ENCODE peak calls at places on chromosomes 16 and 17, in five cellular contexts. P, J, M, S and D are unnamed samples.

GRCh38 chr17:39981207-39982068 is 831 bp downstream of the PSMD3 start:
- DNase-seq in P (no peak), J (no peak), M (no peak), S (no peak), D (no peak)

GRCh38 chr16:13939821-13940220 is 19.9 kb downstream of the ERCC4 start:
- DNase-seq in M (peak), J (no peak), P (no peak), S (no peak), D (no peak)

GRCh38 chr17:79547586-79547985 is 63.3 kb downstream of the RBFOX3 start:
- DNase-seq in P (no peak), M (no peak), S (no peak), J (no peak), D (no peak)

GRCh38 chr17:59890720-59891119 is 2.0 kb downstream of the TUBD1 start:
- DNase-seq in M (peak), J (no peak), S (no peak), P (no peak), D (no peak)

GRCh38 chr16:28863929-28864886 is 565 bp downstream of the SH2B1 start:
- DNase-seq in M (peak), S (peak), P (no peak), J (peak), D (no peak)

GRCh38 chr17:40218740-40219072 is 398 bp upstream of the WIPF2 start:
- DNase-seq in J (peak), S (peak), M (peak), P (peak), D (peak)

GRCh38 chr17:65279456-65279855 is 142.3 kb downstream of the RGS9 start:
- DNase-seq in S (no peak), M (no peak), J (no peak), P (no peak), D (no peak)

GRCh38 chr17:12640364-12640763 is 25.3 kb upstream of the MYOCD start:
- DNase-seq in S (no peak), J (no peak), P (no peak), M (no peak), D (no peak)

GRCh38 chr17:27558341-27558740 is 72.6 kb upstream of the LGALS9 start:
- DNase-seq in S (no peak), J (peak), M (no peak), P (no peak), D (no peak)

GRCh38 chr16:88455610-88456355 is 2.7 kb downstream of the ZFPM1 start:
- DNase-seq in P (no peak), S (peak), J (no peak), M (peak), D (peak)

GRCh38 chr17:74485841-74486240 is 19.4 kb downstream of the CD300A start:
- DNase-seq in J (no peak), S (no peak), M (no peak), P (no peak), D (no peak)

GRCh38 chr16:2206780-2207433 is 1.7 kb downstream of the MLST8 start:
- DNase-seq in J (no peak), P (no peak), S (no peak), M (no peak), D (no peak)

GRCh38 chr16:2205104-2205966 is at the start of gene MLST8:
- DNase-seq in J (peak), S (peak), M (peak), P (peak), D (peak)

GRCh38 chr16:2206420-2206779 is 1.1 kb downstream of the MLST8 start:
- DNase-seq in P (no peak), S (no peak), M (no peak), J (no peak), D (no peak)

GRCh38 chr16:2204727-2205103 is 539 bp upstream of the MLST8 start:
- DNase-seq in P (no peak), M (no peak), J (no peak), S (no peak), D (no peak)

GRCh38 chr16:2205967-2206313 is 686 bp downstream of the MLST8 start:
- DNase-seq in S (no peak), P (no peak), M (no peak), J (peak), D (no peak)
- H3K4me3 ChIP-seq in S (peak), P (peak), M (peak), J (peak), D (peak)

DNA sequence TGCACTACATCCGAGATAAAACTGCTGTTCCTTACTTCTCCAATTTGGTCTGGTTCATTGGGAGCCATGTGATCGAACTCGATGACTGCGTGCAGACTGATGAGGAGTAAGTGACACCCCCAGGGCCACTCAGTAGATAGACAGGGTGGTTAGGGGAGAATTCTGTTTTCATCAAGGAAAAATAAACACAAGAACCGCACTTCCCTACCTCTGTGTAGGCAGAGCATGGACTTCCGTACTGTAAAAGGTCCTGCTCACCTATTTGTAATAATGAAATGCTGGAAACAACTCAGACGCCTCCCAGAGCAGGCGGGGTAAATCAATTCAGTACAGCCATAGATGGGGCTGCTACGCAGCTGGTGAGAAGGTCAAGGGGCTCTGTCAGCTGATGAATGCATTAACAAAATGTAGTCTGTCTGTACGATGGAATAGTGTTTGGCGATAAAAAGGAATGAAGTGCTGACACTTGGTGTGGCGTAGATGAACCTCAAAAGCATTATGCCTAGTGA is 28.6 kb downstream of the CLEC16A start:
- DNase-seq in M (no peak), S (no peak), J (no peak), P (no peak), D (no peak)
- H3K27ac ChIP-seq in M (peak), S (no peak), J (peak), P (no peak), D (no peak)

GRCh38 chr17:82753516-82753915 is 1.7 kb downstream of the TBCD start:
- DNase-seq in P (no peak), J (no peak), S (no peak), M (no peak), D (no peak)
- H3K4me3 ChIP-seq in P (no peak), J (no peak), S (no peak), M (no peak), D (no peak)

GRCh38 chr17:75849724-75850123 is 5.4 kb downstream of the WBP2 start:
- DNase-seq in J (peak), M (no peak), P (no peak), S (no peak), D (no peak)

GRCh38 chr17:75846701-75847594 is 2.7 kb upstream of the UNC13D start:
- DNase-seq in S (no peak), P (no peak), M (no peak), J (peak), D (no peak)

GRCh38 chr17:75849304-75849695 is 5.1 kb upstream of the UNC13D start:
- DNase-seq in J (no peak), P (no peak), S (no peak), M (no peak), D (no peak)

GRCh38 chr17:75847595-75848522 is 3.7 kb upstream of the UNC13D start:
- DNase-seq in S (no peak), P (no peak), J (peak), M (no peak), D (no peak)

GRCh38 chr17:75848523-75849303 is 4.5 kb upstream of the UNC13D start:
- DNase-seq in S (peak), J (peak), M (peak), P (no peak), D (peak)
- H3K27ac ChIP-seq in S (no peak), J (no peak), M (no peak), P (peak), D (peak)

DNA sequence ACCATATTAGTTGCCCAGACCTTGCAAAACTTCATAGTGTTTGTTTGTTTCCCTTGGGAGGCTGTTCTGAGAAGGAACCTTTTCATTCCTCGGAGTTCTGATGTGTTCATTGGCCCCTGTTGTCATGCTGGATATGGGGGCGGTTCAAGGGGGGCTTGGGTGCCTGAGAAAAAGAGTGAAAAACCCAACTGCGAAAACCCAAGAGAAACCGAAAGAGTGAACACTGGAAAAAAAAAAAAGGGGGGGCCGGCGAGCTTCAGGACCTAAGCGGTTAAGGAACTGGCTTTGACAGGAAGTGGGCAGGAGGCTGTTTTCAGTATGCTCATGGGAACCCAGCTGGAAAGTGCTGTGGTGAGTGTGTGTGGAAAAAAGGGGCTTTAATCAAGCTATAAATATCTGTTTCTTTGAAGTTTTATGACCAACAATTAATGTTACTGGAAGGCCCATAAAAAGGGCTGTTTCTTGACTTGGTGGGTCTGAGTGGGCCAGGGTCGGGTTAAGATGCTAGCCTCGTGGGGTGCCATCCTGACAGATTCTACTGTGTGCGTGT is 510.7 kb downstream of the MAF start:
- DNase-seq in M (no peak), P (no peak), J (peak), S (peak), D (no peak)
- H3K4me3 ChIP-seq in M (no peak), P (no peak), J (no peak), S (no peak), D (no peak)

GRCh38 chr16:67148656-67149275 is 2.0 kb downstream of the B3GNT9 start:
- DNase-seq in M (no peak), P (no peak), S (no peak), J (no peak), D (no peak)

GRCh38 chr16:67150833-67151396 is at the start of gene B3GNT9:
- DNase-seq in J (peak), M (peak), P (no peak), S (peak), D (peak)

GRCh38 chr16:67148221-67148620 is 2.6 kb downstream of the B3GNT9 start:
- DNase-seq in M (no peak), P (no peak), J (no peak), S (no peak), D (no peak)

GRCh38 chr16:67150058-67150832 is 553 bp downstream of the B3GNT9 start:
- DNase-seq in J (peak), P (no peak), M (peak), S (peak), D (no peak)

DNA sequence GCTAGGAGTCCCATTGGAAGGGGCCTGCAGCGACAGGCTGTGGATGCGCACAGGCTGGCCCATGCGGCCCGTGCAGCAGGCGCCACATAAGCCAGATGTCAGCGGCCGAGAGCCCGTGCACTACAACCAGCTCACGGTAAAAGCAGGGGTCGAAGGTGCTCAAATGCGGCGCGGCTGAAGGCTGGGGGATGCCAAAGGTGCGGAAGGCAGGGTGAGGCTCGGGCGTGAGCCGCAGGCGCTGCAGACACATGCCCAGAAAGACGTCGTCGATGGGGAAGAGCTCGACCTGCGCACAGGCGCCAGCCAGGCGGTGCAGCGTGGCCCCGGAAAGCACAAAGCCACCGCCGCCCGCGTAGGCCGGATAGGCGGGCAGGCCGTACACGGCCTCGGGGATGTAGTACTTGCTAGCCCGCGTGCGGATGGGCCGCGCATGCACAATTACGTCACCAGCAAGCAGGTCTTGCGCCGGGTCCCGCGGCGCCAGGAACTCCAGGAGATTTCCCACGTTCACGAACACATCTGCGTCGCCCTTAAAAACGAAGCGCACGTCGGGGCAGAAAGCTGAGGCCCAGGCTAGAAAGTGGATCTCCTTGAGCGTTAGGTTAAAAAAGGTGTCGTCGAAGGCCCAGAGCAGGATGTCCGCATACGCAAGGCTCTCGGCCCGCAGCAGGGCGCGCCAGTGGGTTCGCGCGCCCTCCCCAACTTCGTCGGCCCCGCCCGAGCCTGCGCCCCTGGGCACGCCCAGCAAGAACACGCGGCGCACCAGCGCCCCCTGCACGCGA is 1.3 kb downstream of the B3GNT9 start:
- DNase-seq in S (no peak), P (no peak), M (no peak), J (no peak), D (no peak)
- H3K27ac ChIP-seq in S (no peak), P (no peak), M (no peak), J (no peak), D (no peak)

DNA sequence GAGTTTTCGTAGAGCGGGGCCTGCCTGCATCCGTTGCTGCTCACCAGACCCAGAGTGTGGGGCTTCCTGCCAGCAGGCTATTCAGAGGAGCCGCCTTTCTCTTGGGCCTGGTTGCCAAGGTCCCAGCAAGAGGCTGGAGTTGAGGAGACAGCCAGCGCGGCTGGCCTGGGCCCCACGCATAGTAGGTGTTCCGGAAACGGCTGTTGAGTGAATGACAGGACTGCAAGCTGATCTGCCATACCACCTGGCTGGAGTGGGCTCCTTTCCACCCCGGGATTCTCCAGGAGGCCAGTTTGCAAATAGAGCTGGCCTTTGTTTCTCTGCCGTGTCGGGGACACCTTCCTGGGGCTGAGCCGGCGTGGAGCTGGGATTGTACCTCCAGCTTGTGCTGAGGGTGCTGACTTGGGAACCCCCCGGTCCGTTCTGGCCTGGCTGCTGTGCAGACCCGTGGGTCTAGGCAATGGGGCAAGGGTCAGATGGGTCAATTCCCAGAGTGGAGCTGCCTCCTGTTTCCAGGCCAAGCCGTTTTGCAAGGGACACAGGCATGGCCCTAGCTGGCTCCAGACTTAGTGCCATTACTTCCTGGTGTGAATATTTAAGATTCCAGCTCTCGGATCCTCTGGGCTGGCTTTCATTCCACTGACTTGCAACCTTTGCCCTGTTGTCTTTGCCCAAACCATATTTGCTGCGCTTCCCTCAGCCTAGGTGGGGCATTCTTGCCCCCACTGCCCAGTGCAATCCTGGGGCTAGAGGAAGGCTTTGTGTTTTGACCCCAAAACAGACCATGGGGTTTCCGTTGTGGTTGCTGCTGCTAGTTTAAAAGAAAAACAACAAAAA is 68.8 kb downstream of the CMIP start:
- DNase-seq in M (no peak), P (peak), J (peak), S (peak), D (no peak)
- H3K4me3 ChIP-seq in M (no peak), P (no peak), J (no peak), S (no peak), D (no peak)

DNA sequence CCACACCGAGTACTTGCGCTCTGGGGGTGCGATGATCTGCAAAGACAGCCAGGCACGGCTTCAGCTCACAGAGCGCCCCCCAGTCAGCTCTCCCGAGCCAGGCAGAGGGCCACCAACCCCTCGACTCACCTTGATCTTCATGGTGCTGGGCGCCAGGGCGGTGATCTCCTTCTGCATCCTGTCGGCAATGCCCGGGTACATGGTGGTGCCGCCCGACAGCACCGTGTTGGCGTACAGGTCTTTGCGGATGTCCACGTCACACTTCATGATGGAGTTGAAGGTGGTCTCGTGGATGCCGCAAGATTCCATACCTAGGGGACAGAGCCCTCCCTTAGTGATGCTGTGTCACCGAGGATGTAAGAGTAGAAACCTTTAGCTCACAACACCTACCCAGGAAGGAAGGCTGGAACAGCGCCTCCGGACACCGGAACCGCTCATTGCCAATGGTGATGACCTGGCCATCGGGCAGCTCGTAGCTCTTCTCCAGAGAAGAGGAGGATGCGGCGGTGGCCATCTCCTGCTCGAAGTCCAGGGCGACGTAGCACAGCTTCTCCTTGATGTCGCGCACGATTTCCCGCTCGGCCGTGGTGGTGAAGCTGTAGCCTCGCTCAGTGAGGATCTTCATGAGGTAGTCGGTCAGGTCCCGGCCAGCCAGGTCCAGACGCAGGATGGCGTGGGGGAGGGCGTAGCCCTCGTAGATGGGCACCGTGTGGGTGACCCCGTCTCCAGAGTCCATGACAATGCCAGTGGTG is 1.6 kb downstream of the ACTG1 start:
- DNase-seq in S (peak), P (no peak), J (no peak), M (no peak), D (no peak)
- H3K27ac ChIP-seq in S (peak), P (peak), J (peak), M (peak), D (peak)